ENCODE peak calls at places on chromosomes 7 and 10, in six cellular contexts. Z is Panc1, B is retinal pigment epithelial cell, D is IMR-90, F is HL-60, L is Caco-2. Y is an unnamed sample.

GRCh38 chr10:122373713-122374112 is 795 bp upstream of the PLEKHA1 start:
- DNase-seq in D (peak; percentile 4), B (no peak), Z (no peak), L (peak; percentile 70), F (no peak), Y (no peak)

GRCh38 chr10:114605155-114605797 is 52.8 kb downstream of the ABLIM1 start:
- DNase-seq in D (no peak), Z (no peak), L (peak; percentile 15), F (no peak), B (no peak), Y (peak; percentile 28)

GRCh38 chr7:148620749-148621372 is 30.3 kb downstream of the C7orf33 start:
- DNase-seq in F (no peak), B (no peak), D (no peak), L (no peak), Z (no peak), Y (no peak)

GRCh38 chr7:139708541-139708940 is 69.3 kb downstream of the HIPK2 start:
- DNase-seq in D (no peak), Z (no peak), B (no peak), F (no peak), L (no peak), Y (no peak)

GRCh38 chr10:104035817-104036384 is 49.8 kb downstream of the COL17A1 start:
- DNase-seq in F (no peak), D (no peak), L (no peak), B (no peak), Z (no peak), Y (no peak)

GRCh38 chr10:4721994-4722753 is 103.8 kb upstream of the AKR1E2 start:
- DNase-seq in F (no peak), D (peak; percentile 54), Z (no peak), L (no peak), B (no peak), Y (peak; percentile 99)

GRCh38 chr7:36852017-36852416 is 127.7 kb upstream of the AOAH start:
- DNase-seq in Z (no peak), B (no peak), D (no peak), F (no peak), L (no peak), Y (no peak)

GRCh38 chr7:74521855-74522254 is 68.1 kb downstream of the GTF2IRD1 start:
- DNase-seq in Z (no peak), L (no peak), F (no peak), D (no peak), B (no peak), Y (no peak)

GRCh38 chr10:103397191-103397825 is 882 bp downstream of the PDCD11 start:
- DNase-seq in B (no peak), F (peak; percentile 40), D (no peak), Z (no peak), L (no peak), Y (peak; percentile 8)

GRCh38 chr10:119445311-119445934 is 97.1 kb downstream of the RGS10 start:
- DNase-seq in F (peak; percentile 77), B (peak; percentile 16), L (peak; percentile 90), Z (peak; percentile 64), D (peak; percentile 74), Y (peak; percentile 80)

GRCh38 chr7:123355576-123356195 is 155.9 kb upstream of the SLC13A1 start:
- DNase-seq in L (peak; percentile 9), Z (no peak), B (peak; percentile 66), F (no peak), D (no peak), Y (peak; percentile 53)

GRCh38 chr7:76296743-76297740 is 5.4 kb upstream of the HSPB1 start:
- DNase-seq in L (peak; percentile 62), D (peak; percentile 93), Z (no peak), B (no peak), F (no peak), Y (peak; percentile 93)

GRCh38 chr10:62075414-62075813 is 173.9 kb downstream of the ARID5B start:
- DNase-seq in Z (no peak), D (no peak), L (no peak), F (no peak), B (no peak), Y (no peak)

GRCh38 chr10:67978749-67979148 is 94.3 kb downstream of the SIRT1 start:
- DNase-seq in D (no peak), L (no peak), B (no peak), F (no peak), Z (no peak), Y (peak; percentile 54)

GRCh38 chr7:110442386-110442837 is 648.5 kb upstream of the LRRN3 start:
- DNase-seq in B (peak; percentile 33), F (peak; percentile 13), Z (peak; percentile 24), L (peak; percentile 71), D (peak; percentile 37), Y (no peak)

GRCh38 chr10:107546986-107547385 is 382.5 kb upstream of the SORCS1 start:
- DNase-seq in F (no peak), B (no peak), Z (no peak), L (no peak), D (no peak), Y (no peak)

GRCh38 chr7:2258661-2259365 is 16.8 kb downstream of the NUDT1 start:
- DNase-seq in Z (no peak), B (no peak), F (no peak), L (no peak), D (no peak), Y (no peak)

GRCh38 chr10:45514283-45515270 is 140.6 kb downstream of the ALOX5 start:
- DNase-seq in F (no peak), L (no peak), D (peak; percentile 43), B (no peak), Z (no peak), Y (no peak)

GRCh38 chr7:69213882-69214281 is 384.4 kb upstream of the AUTS2 start:
- DNase-seq in D (no peak), B (no peak), Z (no peak), L (no peak), F (no peak), Y (no peak)

GRCh38 chr7:31373337-31374289 is 33.1 kb upstream of the NEUROD6 start:
- DNase-seq in B (peak; percentile 31), Z (peak; percentile 61), F (peak; percentile 39), D (peak; percentile 34), L (peak; percentile 80), Y (peak; percentile 43)

GRCh38 chr10:85311599-85312337 is 983.4 kb downstream of the CCSER2 start:
- DNase-seq in Z (no peak), D (no peak), L (no peak), F (no peak), B (no peak), Y (no peak)

GRCh38 chr7:121288894-121289293 is 39.9 kb upstream of the WNT16 start:
- DNase-seq in L (no peak), Z (no peak), F (no peak), D (peak; percentile 80), B (peak; percentile 60), Y (peak; percentile 81)

GRCh38 chr10:89852872-89853271 is 151.5 kb downstream of the KIF20B start:
- DNase-seq in L (no peak), F (no peak), Z (no peak), B (no peak), D (no peak), Y (no peak)

GRCh38 chr10:89857399-89857798 is 156.0 kb downstream of the KIF20B start:
- DNase-seq in L (no peak), F (no peak), B (no peak), Z (no peak), D (peak; percentile 52), Y (no peak)

GRCh38 chr10:89853796-89854195 is 152.4 kb downstream of the KIF20B start:
- DNase-seq in B (no peak), D (no peak), Z (no peak), F (no peak), L (no peak), Y (no peak)
- TF ChIP-seq CTCF in B (peak; percentile 47), D (no peak), Z (peak; percentile 42), F (no peak), L (no peak), Y (peak; percentile 12)

DNA sequence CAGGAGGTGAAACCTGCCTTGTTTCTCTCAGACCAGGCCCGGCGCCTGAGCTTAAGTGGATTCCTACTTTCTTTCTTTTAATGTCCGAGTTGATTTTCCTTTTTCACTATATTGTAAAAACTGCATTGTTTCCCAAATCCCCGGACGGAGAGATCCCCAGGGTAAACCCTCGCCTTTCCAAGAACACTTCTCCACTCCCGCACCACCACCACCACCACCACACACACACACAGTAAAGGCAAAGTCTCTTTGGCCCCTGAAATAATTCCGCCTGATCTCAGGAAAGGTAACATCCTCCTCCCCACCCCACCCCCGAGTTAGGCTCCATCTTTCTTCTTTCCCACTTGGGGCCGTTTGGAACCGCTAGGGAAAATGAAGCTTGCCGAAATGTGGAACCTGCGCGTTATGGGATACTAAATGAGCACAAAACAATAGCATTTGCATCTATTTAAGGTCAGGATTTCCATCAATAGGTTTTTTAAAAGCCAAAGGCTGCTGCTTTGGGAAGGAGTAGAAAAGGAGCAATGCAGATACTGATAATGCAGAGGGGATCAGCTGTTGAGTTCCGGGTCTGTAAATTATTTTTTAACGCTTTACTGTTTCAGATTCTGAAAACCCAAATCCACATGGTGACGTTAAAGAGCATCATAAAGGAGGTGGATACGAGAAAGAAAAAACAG is 2.5 kb downstream of the HPSE2 start:
- DNase-seq in L (no peak), F (no peak), B (no peak), Z (no peak), D (no peak), Y (no peak)
- H3K4me3 ChIP-seq in L (no peak overlapping the region), F (no peak overlapping the region), B (no peak overlapping the region), Z (no peak overlapping the region), D (no peak overlapping the region), Y (no peak overlapping the region)

GRCh38 chr10:100812978-100813377 is 67.6 kb downstream of the PAX2 start:
- DNase-seq in F (no peak), L (no peak), B (no peak), D (no peak), Z (no peak), Y (no peak)
- TF ChIP-seq CTCF in F (no peak), L (peak; percentile 29), B (peak; percentile 25), D (no peak), Z (no peak), Y (no peak)

GRCh38 chr10:131533846-131534526 is 222.5 kb upstream of the TCERG1L start:
- DNase-seq in L (no peak), Z (no peak), F (no peak), D (no peak), B (no peak), Y (no peak)
- H3K4me3 ChIP-seq in L (no peak overlapping the region), Z (no peak overlapping the region), F (no peak overlapping the region), D (no peak overlapping the region), B (no peak overlapping the region), Y (no peak overlapping the region)

GRCh38 chr7:17014693-17015092 is 132.9 kb upstream of the AGR3 start:
- DNase-seq in D (no peak), L (no peak), Z (no peak), F (no peak), B (no peak), Y (no peak)

GRCh38 chr7:17009007-17009719 is 127.4 kb upstream of the AGR3 start:
- DNase-seq in L (no peak), F (no peak), D (peak; percentile 45), Z (no peak), B (no peak), Y (peak; percentile 64)

GRCh38 chr7:17013204-17013603 is 131.4 kb upstream of the AGR3 start:
- DNase-seq in F (no peak), B (no peak), D (peak; percentile 35), L (no peak), Z (no peak), Y (peak; percentile 38)

GRCh38 chr7:17007841-17008240 is 126.1 kb upstream of the AGR3 start:
- DNase-seq in B (no peak), Z (no peak), D (no peak), F (no peak), L (no peak), Y (no peak)

GRCh38 chr7:17010637-17011300 is 129.0 kb upstream of the AGR3 start:
- DNase-seq in L (no peak), D (no peak), F (no peak), Z (no peak), B (no peak), Y (no peak)
- TF ChIP-seq CTCF in L (no peak), D (no peak), F (no peak), Z (no peak), B (no peak), Y (no peak)